ENCODE peak calls at places on chromosomes 16 and 17, in six cellular contexts. N is transverse colon; H is NCI-H1694 treated with DMSO at 0.1 percent for 48 hours; B is iPS DF 19.7; A is stimulated activated naive CD8-positive, alpha-beta T cell treated with anti-CD3 and anti-CD28 coated beads, Interleukin-15, amount 100 ng/mL, for 72 hours; Z is OCI-LY7. P is an unnamed sample.

GRCh38 chr16:66204761-66205160 is 161.7 kb upstream of the CDH5 start:
- DNase-seq in N (no peak), Z (no peak), A (no peak), H (no peak), B (no peak), P (no peak)

GRCh38 chr16:67926181-67926742 is 5.4 kb downstream of the CTRL start:
- DNase-seq in B (no peak), N (no peak), H (peak; percentile 44), A (no peak), Z (no peak), P (peak; percentile 81)

GRCh38 chr16:55340445-55340844 is 16.4 kb downstream of the IRX6 start:
- DNase-seq in H (no peak), A (no peak), B (no peak), N (no peak), Z (no peak), P (no peak)

GRCh38 chr17:36703860-36704266 is 102.5 kb downstream of the MRM1 start:
- DNase-seq in Z (peak; percentile 5), B (no peak), H (no peak), N (peak; percentile 32), A (peak; percentile 56), P (peak; percentile 62)

GRCh38 chr16:53129281-53130192 is 74.7 kb downstream of the CHD9 start:
- DNase-seq in B (no peak), H (no peak), A (no peak), Z (peak; percentile 17), N (no peak), P (peak; percentile 47)

GRCh38 chr17:50919321-50920040 is 53.3 kb upstream of the TOB1 start:
- DNase-seq in A (peak; percentile 66), B (no peak), N (peak; percentile 94), Z (peak; percentile 47), H (peak; percentile 90), P (peak; percentile 76)

GRCh38 chr17:34075076-34075475 is 180.0 kb upstream of the CCL2 start:
- DNase-seq in N (no peak), Z (no peak), H (no peak), A (no peak), B (no peak), P (no peak)

GRCh38 chr16:67528870-67529638 is 425 bp downstream of the RIPOR1 start:
- DNase-seq in Z (peak; percentile 17), B (no peak), A (no peak), H (no peak), N (peak; percentile 48), P (no peak)

GRCh38 chr17:41419712-41420111 is 4.7 kb downstream of the KRT37 start:
- DNase-seq in A (no peak), N (no peak), Z (no peak), B (no peak), H (no peak), P (no peak)

GRCh38 chr17:79952915-79953314 is 82.8 kb downstream of the TBC1D16 start:
- DNase-seq in B (no peak), H (peak; percentile 20), Z (no peak), N (no peak), A (no peak), P (no peak)

GRCh38 chr17:17364338-17364667 is 61.1 kb downstream of the NT5M start:
- DNase-seq in Z (no peak), B (no peak), A (no peak), N (no peak), H (no peak), P (no peak)

GRCh38 chr16:24838554-24839266 is 7.1 kb upstream of the SLC5A11 start:
- DNase-seq in H (no peak), A (no peak), B (no peak), N (peak; percentile 26), Z (no peak), P (no peak)